ENCODE peak calls at places on chromosome 7, in ten cellular contexts. K is HTR-8/SVneo; Z is mammary epithelial cell; G is AG08396; P is A172; C is RWPE1; L is stimulated activated CD8-positive, alpha-beta memory T cell treated with anti-CD3 and anti-CD28 coated beads, Interleukin-15, amount 100 ng/mL, for 24 hours; J is stimulated activated CD4-positive, alpha-beta T cell treated with anti-CD3 and anti-CD28 coated beads, TNF-alpha, amount 100 ng/mL, for 1 hour; O is endodermal cell; Q is uterus. B is an unnamed sample.

GRCh38 chr7:35793225-35793579 is 7.7 kb upstream of the SEPTIN7 start:
- DNase-seq in K (no peak), Z (no peak), G (no peak), P (no peak), C (no peak), L (no peak), J (no peak), O (no peak), Q (no peak), B (peak; percentile 81)

GRCh38 chr7:44309271-44310091 is 15.9 kb downstream of the CAMK2B start:
- DNase-seq in K (no peak), Z (no peak), G (peak; percentile 85), P (no peak), C (no peak), L (peak; percentile 18), J (peak; percentile 18), O (peak; percentile 87), Q (no peak), B (peak; percentile 47)

GRCh38 chr7:45691155-45691656 is 117.0 kb downstream of the ADCY1 start:
- DNase-seq in K (no peak), Z (no peak), G (no peak), P (no peak), C (no peak), L (no peak), J (no peak), O (no peak), Q (no peak), B (no peak)

GRCh38 chr7:72493850-72494661 is 81.9 kb upstream of the CALN1 start:
- DNase-seq in K (peak; percentile 46), Z (peak; percentile 42), G (peak; percentile 26), P (peak; percentile 53), C (peak; percentile 45), L (peak; percentile 38), J (peak; percentile 14), O (peak; percentile 91), Q (no peak), B (peak; percentile 8)

GRCh38 chr7:150388709-150389531 is 9.8 kb downstream of the ZNF775 start:
- DNase-seq in K (no peak), Z (no peak), G (peak; percentile 67), P (no peak), C (no peak), L (no peak), J (no peak), O (peak; percentile 83), Q (peak; percentile 46), B (peak; percentile 73)

GRCh38 chr7:142298009-142298408 is 40.2 kb upstream of the PRSS58 start:
- DNase-seq in K (no peak), Z (peak; percentile 15), G (no peak), P (peak; percentile 16), C (no peak), L (no peak), J (no peak), O (peak; percentile 86), Q (no peak), B (no peak)

GRCh38 chr7:34123316-34123715 is 218.0 kb downstream of the BMPER start:
- DNase-seq in K (no peak), Z (no peak), G (no peak), P (no peak), C (no peak), L (no peak), J (no peak), O (no peak), Q (no peak), B (no peak)

GRCh38 chr7:13540429-13540828 is 449.0 kb downstream of the ETV1 start:
- DNase-seq in K (no peak), Z (no peak), G (no peak), P (peak; percentile 53), C (no peak), L (no peak), J (no peak), O (no peak), Q (no peak), B (peak; percentile 83)

GRCh38 chr7:69749358-69749757 is 151.1 kb downstream of the AUTS2 start:
- DNase-seq in K (no peak), Z (no peak), G (no peak), P (no peak), C (no peak), L (no peak), J (no peak), O (no peak), Q (no peak), B (no peak)

GRCh38 chr7:4006687-4007086 is 675.4 kb upstream of the FOXK1 start:
- DNase-seq in K (no peak), Z (peak; percentile 83), G (no peak), P (peak; percentile 41), C (peak; percentile 47), L (no peak), J (no peak), O (no peak), Q (no peak), B (peak; percentile 22)

GRCh38 chr7:128781126-128781525 is 5.5 kb upstream of the OPN1SW start:
- DNase-seq in K (no peak), Z (no peak), G (peak; percentile 76), P (no peak), C (no peak), L (no peak), J (no peak), O (no peak), Q (peak; percentile 35), B (no peak)

GRCh38 chr7:90918303-90918702 is 322.2 kb downstream of the CDK14 start:
- DNase-seq in K (no peak), Z (no peak), G (no peak), P (no peak), C (no peak), L (no peak), J (no peak), O (no peak), Q (no peak), B (no peak)

GRCh38 chr7:11786186-11786585 is 45.8 kb downstream of the THSD7A start:
- DNase-seq in K (no peak), Z (peak; percentile 20), G (peak; percentile 2), P (peak; percentile 73), C (peak; percentile 0), L (no peak), J (no peak), O (peak; percentile 64), Q (no peak), B (no peak)

GRCh38 chr7:92606985-92607384 is 16.8 kb upstream of the FAM133B start:
- DNase-seq in K (no peak), Z (no peak), G (no peak), P (no peak), C (no peak), L (no peak), J (no peak), O (no peak), Q (no peak), B (no peak)

GRCh38 chr7:155291045-155291530 is 6.6 kb upstream of the INSIG1 start:
- DNase-seq in K (peak; percentile 69), Z (peak; percentile 71), G (peak; percentile 68), P (peak; percentile 88), C (peak; percentile 44), L (no peak), J (no peak), O (no peak), Q (no peak), B (peak; percentile 19)

GRCh38 chr7:128453836-128454804 is 1.6 kb upstream of the HILPDA start:
- DNase-seq in K (no peak), Z (no peak), G (peak; percentile 44), P (no peak), C (no peak), L (no peak), J (no peak), O (peak; percentile 94), Q (peak; percentile 92), B (peak; percentile 96)

GRCh38 chr7:35906191-35906908 is 105.5 kb downstream of the SEPTIN7 start:
- DNase-seq in K (peak; percentile 42), Z (peak; percentile 54), G (peak; percentile 47), P (peak; percentile 76), C (peak; percentile 37), L (peak; percentile 7), J (no peak), O (peak; percentile 85), Q (peak; percentile 74), B (peak; percentile 78)

GRCh38 chr7:30760514-30761213 is 8.7 kb downstream of the INMT start:
- DNase-seq in K (no peak), Z (no peak), G (no peak), P (no peak), C (no peak), L (no peak), J (no peak), O (no peak), Q (peak; percentile 53), B (no peak)

GRCh38 chr7:15995027-15995426 is 308.5 kb upstream of the MEOX2 start:
- DNase-seq in K (no peak), Z (no peak), G (no peak), P (no peak), C (no peak), L (no peak), J (no peak), O (no peak), Q (no peak), B (no peak)

GRCh38 chr7:117715784-117716445 is 157.3 kb downstream of the CTTNBP2 start:
- DNase-seq in K (peak; percentile 68), Z (peak; percentile 37), G (peak; percentile 58), P (peak; percentile 70), C (peak; percentile 42), L (no peak), J (no peak), O (peak; percentile 75), Q (no peak), B (peak; percentile 69)

GRCh38 chr7:157368955-157369354 is 32.2 kb downstream of the DNAJB6 start:
- DNase-seq in K (no peak), Z (no peak), G (no peak), P (no peak), C (no peak), L (no peak), J (no peak), O (no peak), Q (no peak), B (no peak)

GRCh38 chr7:88688222-88688621 is 71.3 kb upstream of the ZNF804B start:
- DNase-seq in K (no peak), Z (no peak), G (no peak), P (no peak), C (no peak), L (no peak), J (no peak), O (no peak), Q (no peak), B (no peak)

GRCh38 chr7:130901209-130901783 is 167.3 kb upstream of the KLF14 start:
- DNase-seq in K (peak; percentile 59), Z (peak; percentile 96), G (peak; percentile 49), P (peak; percentile 81), C (peak; percentile 67), L (no peak), J (no peak), O (no peak), Q (peak; percentile 87), B (peak; percentile 97)

GRCh38 chr7:4641091-4641666 is 40.9 kb upstream of the FOXK1 start:
- DNase-seq in K (no peak), Z (no peak), G (no peak), P (no peak), C (no peak), L (no peak), J (no peak), O (no peak), Q (no peak), B (no peak)

GRCh38 chr7:105101864-105102263 is 87.9 kb downstream of the KMT2E start:
- DNase-seq in K (no peak), Z (no peak), G (no peak), P (no peak), C (no peak), L (no peak), J (no peak), O (no peak), Q (no peak), B (no peak)

B was measured in amniotic epithelial cell.